ENCODE peak calls at places on chromosomes 11 and 22, in five cellular contexts. F, X, E, M and V are unnamed samples.

GRCh38 chr11:2995893-2996554 is 3.9 kb upstream of the NAP1L4 start:
- DNase-seq in X (no peak), M (no peak), F (no peak), E (peak), V (no peak)

GRCh38 chr11:79122759-79123158 is 318.1 kb downstream of the TENM4 start:
- DNase-seq in E (no peak), M (no peak), X (no peak), F (no peak), V (no peak)

GRCh38 chr11:18492888-18493287 is 33.9 kb downstream of the TSG101 start:
- DNase-seq in X (no peak), F (no peak), M (no peak), E (no peak), V (no peak)

GRCh38 chr11:16081756-16082531 is 274.4 kb downstream of the SOX6 start:
- DNase-seq in F (peak), E (no peak), M (peak), X (peak), V (no peak)

GRCh38 chr11:74634537-74634936 is 42.2 kb downstream of the POLD3 start:
- DNase-seq in E (no peak), X (no peak), M (peak), F (no peak), V (no peak)

GRCh38 chr22:43185860-43186261 is 1.1 kb downstream of the TTLL12 start:
- DNase-seq in F (peak), X (peak), E (peak), M (peak), V (no peak)

GRCh38 chr22:21455334-21456089 is 11.7 kb upstream of the TMEM191C start:
- DNase-seq in E (peak), X (no peak), M (no peak), F (no peak), V (no peak)

GRCh38 chr11:68946416-68947090 is 34.2 kb downstream of the MRGPRD start:
- DNase-seq in F (peak), X (no peak), M (no peak), E (no peak), V (no peak)

GRCh38 chr11:70415176-70415575 is 16.8 kb downstream of the CTTN start:
- DNase-seq in X (no peak), F (no peak), M (no peak), E (peak), V (no peak)

GRCh38 chr22:32558681-32559355 is 84.2 kb downstream of the FBXO7 start:
- DNase-seq in F (no peak), E (peak), M (no peak), X (no peak), V (peak)

GRCh38 chr11:48109046-48109666 is 107.5 kb upstream of the OR4B1 start:
- DNase-seq in E (no peak), X (peak), M (peak), F (no peak), V (no peak)

GRCh38 chr22:26362471-26362870 is 66.6 kb upstream of the ASPHD2 start:
- DNase-seq in F (no peak), E (no peak), M (no peak), X (no peak), V (no peak)

GRCh38 chr11:124758355-124759267 is 3.5 kb downstream of the ESAM start:
- DNase-seq in M (peak), X (peak), E (peak), F (peak), V (peak)

GRCh38 chr11:69700278-69701140 is 3.3 kb downstream of the FGF19 start:
- DNase-seq in E (peak), F (peak), M (peak), X (peak), V (peak)

GRCh38 chr11:87299041-87299481 is 261.3 kb downstream of the TMEM135 start:
- DNase-seq in X (no peak), M (no peak), F (no peak), E (no peak), V (no peak)

GRCh38 chr22:26669060-26669481 is 11.7 kb downstream of the MIAT start:
- DNase-seq in E (no peak), F (peak), M (no peak), X (no peak), V (no peak)

GRCh38 chr11:34209809-34210208 is 104.4 kb downstream of the NAT10 start:
- DNase-seq in F (no peak), X (peak), E (no peak), M (no peak), V (no peak)

GRCh38 chr11:61955416-61956135 is 5.4 kb downstream of the BEST1 start:
- DNase-seq in X (no peak), F (no peak), M (peak), E (peak), V (peak)

GRCh38 chr11:3130269-3131071 is 34.6 kb downstream of the OSBPL5 start:
- DNase-seq in E (peak), M (peak), F (no peak), X (no peak), V (no peak)

GRCh38 chr11:131154329-131154728 is 216.1 kb upstream of the NTM start:
- DNase-seq in M (no peak), E (no peak), X (no peak), F (no peak), V (no peak)

GRCh38 chr11:1652778-1653540 is 23.4 kb downstream of the KRTAP5-5 start:
- DNase-seq in E (peak), F (peak), M (peak), X (peak), V (peak)

GRCh38 chr11:97079244-97079643 is 689.4 kb downstream of the JRKL start:
- DNase-seq in E (no peak), F (no peak), X (no peak), M (peak), V (no peak)

GRCh38 chr22:32444068-32444467 is 20.2 kb downstream of the BPIFC start:
- DNase-seq in E (no peak), F (peak), X (no peak), M (peak), V (no peak)